ENCODE peak calls at places on chromosomes 16 and 17, in eight cellular contexts. C is A549, N is H1, P is transverse colon, J is tibial nerve, X is adrenal gland, G is stomach, K is upper lobe of left lung. V is an unnamed sample. For H3K4me1, the result is how much of the 10 kb centered on the place peaks cover.

GRCh38 chr17:10768766-10769383 is 35.0 kb downstream of the TMEM238L start:
- DNase-seq in C (no peak), N (no peak), P (no peak), J (no peak), X (no peak), G (no peak), K (no peak), V (no peak)

GRCh38 chr16:17607624-17608023 is 136.9 kb upstream of the XYLT1 start:
- DNase-seq in C (no peak), N (no peak), P (no peak), J (no peak), X (no peak), G (no peak), K (no peak), V (no peak)

GRCh38 chr16:84550096-84550495 is 45.6 kb upstream of the MEAK7 start:
- DNase-seq in C (no peak), N (no peak), P (no peak), J (no peak), X (no peak), G (no peak), K (no peak), V (no peak)

GRCh38 chr17:77619851-77620250 is 338.7 kb upstream of the TNRC6C start:
- DNase-seq in C (no peak), N (no peak), P (no peak), J (no peak), X (no peak), G (no peak), K (no peak), V (no peak)

GRCh38 chr16:22743401-22743800 is 70.6 kb upstream of the HS3ST2 start:
- DNase-seq in C (no peak), N (no peak), P (no peak), J (no peak), X (no peak), G (no peak), K (no peak), V (no peak)

GRCh38 chr17:1108810-1109605 is 70.8 kb downstream of the ABR start:
- DNase-seq in C (peak), N (peak), P (peak), J (no peak), X (peak), G (peak), K (peak), V (no peak)

GRCh38 chr16:86170720-86171119 is 271.8 kb downstream of the IRF8 start:
- DNase-seq in C (no peak), N (no peak), P (no peak), J (no peak), X (no peak), G (no peak), K (no peak), V (no peak)

GRCh38 chr16:30183961-30184429 is 593 bp downstream of the CORO1A start:
- DNase-seq in C (no peak), N (no peak), P (peak), J (no peak), X (no peak), G (peak), K (peak), V (peak)

GRCh38 chr17:4998666-4999428 is 1.1 kb downstream of the KIF1C start:
- DNase-seq in C (peak), N (peak), P (peak), J (no peak), X (no peak), G (peak), K (no peak), V (peak)

GRCh38 chr17:81057079-81057730 is 22.3 kb downstream of the BAIAP2 start:
- DNase-seq in C (peak), N (no peak), P (peak), J (peak), X (no peak), G (peak), K (peak), V (no peak)

GRCh38 chr17:980406-981291 is 1.1 kb upstream of the NXN start:
- DNase-seq in C (peak), N (no peak), P (peak), J (peak), X (peak), G (peak), K (peak), V (peak)

GRCh38 chr16:84098939-84099338 is 17.8 kb downstream of the MBTPS1 start:
- DNase-seq in C (no peak), N (no peak), P (no peak), J (no peak), X (no peak), G (no peak), K (no peak), V (no peak)

DNA sequence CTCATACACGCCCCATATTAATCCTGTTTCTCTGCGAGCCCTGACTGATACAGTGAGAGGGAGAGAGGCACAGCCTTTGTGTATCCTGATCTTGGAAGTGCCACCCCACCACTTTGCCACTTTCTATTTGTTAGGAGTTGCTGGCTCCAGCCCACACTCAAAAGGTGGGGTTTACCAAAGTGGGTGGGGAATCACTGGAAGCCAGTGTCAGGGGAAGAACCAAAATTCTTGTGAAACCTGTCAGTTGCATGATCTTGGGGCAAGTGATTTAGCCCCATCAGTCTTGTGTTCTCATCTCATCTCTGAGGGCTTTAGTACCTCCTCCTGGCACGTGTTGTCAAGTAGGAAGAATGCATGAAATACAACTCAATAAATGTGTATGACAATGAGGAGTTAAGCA is 119.5 kb downstream of the SOX9 start:
- DNase-seq in C (no peak), N (no peak), P (no peak), J (no peak), X (no peak), G (no peak), K (no peak), V (no peak)
- H3K4me1 ChIP-seq in C (under half), N (under half), P (under half), J (under half), X (under half), G (under half), K (under half), V (under half)

GRCh38 chr17:50165867-50166517 is at the start of gene SGCA:
- DNase-seq in C (no peak), N (no peak), P (no peak), J (no peak), X (no peak), G (no peak), K (no peak), V (peak)
- TF ChIP-seq POLR2A in C (no peak), N (no peak), P (no peak), J (no peak), X (no peak), G (no peak), K (no peak), V (no peak)

GRCh38 chr17:59427996-59428395 is 96.5 kb downstream of the YPEL2 start:
- DNase-seq in C (no peak), N (no peak), P (no peak), J (no peak), X (no peak), G (no peak), K (no peak), V (no peak)
- H3K4me1 ChIP-seq in C (under half), N (under half), P (half or more), J (half or more), X (under half), G (under half), K (under half), V (half or more)

GRCh38 chr16:1308977-1309885 is at the start of gene UBE2I:
- DNase-seq in C (peak), N (peak), P (peak), J (peak), X (peak), G (peak), K (peak), V (peak)

GRCh38 chr16:1311738-1312458 is 2.5 kb downstream of the UBE2I start:
- DNase-seq in C (no peak), N (no peak), P (no peak), J (no peak), X (peak), G (no peak), K (no peak), V (no peak)

GRCh38 chr16:1310832-1311200 is 1.4 kb downstream of the UBE2I start:
- DNase-seq in C (no peak), N (no peak), P (no peak), J (no peak), X (peak), G (peak), K (no peak), V (no peak)

GRCh38 chr16:1311212-1311737 is 1.8 kb downstream of the UBE2I start:
- DNase-seq in C (no peak), N (no peak), P (no peak), J (no peak), X (peak), G (no peak), K (no peak), V (peak)

GRCh38 chr16:1309888-1310831 is 724 bp downstream of the UBE2I start:
- DNase-seq in C (no peak), N (no peak), P (peak), J (peak), X (peak), G (peak), K (peak), V (no peak)
- TF ChIP-seq POLR2A in C (no peak), N (no peak), P (no peak), J (no peak), X (peak), G (no peak), K (no peak), V (no peak)

GRCh38 chr17:29390856-29391631 is 881 bp downstream of the TAOK1 start:
- DNase-seq in C (peak), N (peak), P (peak), J (no peak), X (peak), G (no peak), K (peak), V (peak)

GRCh38 chr17:29386760-29387159 is 3.4 kb upstream of the TAOK1 start:
- DNase-seq in C (no peak), N (no peak), P (no peak), J (no peak), X (no peak), G (no peak), K (no peak), V (no peak)

GRCh38 chr17:29388937-29389336 is 1.2 kb upstream of the TAOK1 start:
- DNase-seq in C (no peak), N (no peak), P (peak), J (no peak), X (no peak), G (no peak), K (no peak), V (no peak)

GRCh38 chr17:29393451-29393850 is 3.3 kb downstream of the TAOK1 start:
- DNase-seq in C (no peak), N (no peak), P (no peak), J (no peak), X (no peak), G (no peak), K (no peak), V (no peak)

GRCh38 chr17:29389994-29390855 is at the start of gene TAOK1:
- DNase-seq in C (peak), N (peak), P (peak), J (peak), X (peak), G (peak), K (peak), V (peak)
- H3K4me1 ChIP-seq in C (under half), N (under half), P (under half), J (under half), X (under half), G (under half), K (under half), V (under half)

GRCh38 chr17:47099987-47100711 is 88.9 kb downstream of the CDC27 start:
- DNase-seq in C (peak), N (peak), P (peak), J (peak), X (peak), G (peak), K (peak), V (peak)
- TF ChIP-seq POLR2A in C (peak), N (no peak), P (peak), J (peak), X (peak), G (no peak), K (peak), V (peak)

GRCh38 chr17:30520882-30521281 is 43.7 kb downstream of the GOSR1 start:
- DNase-seq in C (no peak), N (no peak), P (no peak), J (no peak), X (no peak), G (no peak), K (no peak), V (no peak)
- H3K4me1 ChIP-seq in C (under half), N (under half), P (under half), J (under half), X (under half), G (under half), K (under half), V (under half)

DNA sequence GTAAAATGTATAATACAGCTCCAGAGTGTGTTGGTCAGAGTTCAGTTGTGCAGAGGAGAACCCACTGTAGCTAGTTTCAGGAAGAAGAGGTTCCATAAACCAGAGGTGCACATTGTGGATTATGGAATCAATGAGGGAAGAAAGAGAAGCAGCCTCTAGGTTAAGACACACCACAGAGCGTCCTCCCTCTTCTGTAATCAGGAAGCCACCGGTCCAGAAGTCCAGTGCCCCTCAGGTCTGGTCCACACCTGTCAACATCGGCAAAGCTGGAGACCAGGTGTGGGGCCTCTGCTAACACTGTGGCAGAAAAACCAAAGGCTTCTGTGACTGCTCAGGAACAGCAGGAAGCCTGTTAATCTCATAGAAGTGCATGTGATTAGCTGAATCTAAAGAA is 23.4 kb downstream of the LIMD2 start:
- DNase-seq in C (no peak), N (no peak), P (no peak), J (no peak), X (no peak), G (no peak), K (no peak), V (no peak)
- TF ChIP-seq POLR2A in C (no peak), N (no peak), P (no peak), J (no peak), X (no peak), G (no peak), K (no peak), V (no peak)

V was measured in right lobe of liver.